ENCODE peak calls at places on chromosomes 2 and 18, in four cellular contexts. T, B, R and D are unnamed samples. For H3K4me1 and H3K36me3, the result is how much of the 10 kb centered on the place peaks cover.

GRCh38 chr2:146579154-146579930 is 1265.5 kb upstream of the ACVR2A start:
- DNase-seq in B (no peak), T (no peak), R (no peak), D (no peak)

GRCh38 chr18:79515331-79515730 is 119.6 kb downstream of the NFATC1 start:
- DNase-seq in B (peak), T (peak), R (no peak), D (no peak)

GRCh38 chr18:11908182-11909080 is at the start of gene MPPE1:
- DNase-seq in R (peak), T (peak), B (peak), D (peak)

GRCh38 chr18:58174285-58174684 is 130.3 kb downstream of the NEDD4L start:
- DNase-seq in B (no peak), T (no peak), R (no peak), D (no peak)

GRCh38 chr2:231222318-231223000 is 24.0 kb downstream of the ARMC9 start:
- DNase-seq in B (peak), R (no peak), T (no peak), D (no peak)

GRCh38 chr2:66134113-66134730 is 300.7 kb upstream of the MEIS1 start:
- DNase-seq in B (no peak), T (no peak), R (no peak), D (no peak)

GRCh38 chr18:48942554-48943261 is 8.1 kb downstream of the SMAD7 start:
- DNase-seq in T (peak), R (peak), B (no peak), D (no peak)

GRCh38 chr2:102154364-102154763 is 11.8 kb downstream of the IL1R1 start:
- DNase-seq in T (no peak), R (no peak), B (no peak), D (no peak)

GRCh38 chr2:128315829-128316776 is 2.6 kb downstream of the HS6ST1 start:
- DNase-seq in B (peak), T (peak), R (no peak), D (no peak)

GRCh38 chr2:6445156-6445555 is 420.6 kb downstream of the CMPK2 start:
- DNase-seq in R (no peak), B (no peak), T (no peak), D (no peak)

GRCh38 chr2:85017436-85018048 is 46.6 kb downstream of the KCMF1 start:
- DNase-seq in T (no peak), R (no peak), B (no peak), D (no peak)

GRCh38 chr2:149017116-149017985 is 21.1 kb upstream of the LYPD6B start:
- DNase-seq in B (peak), R (peak), T (peak), D (peak)

GRCh38 chr18:56381151-56381550 is 257.2 kb downstream of the TXNL1 start:
- DNase-seq in B (no peak), T (no peak), R (no peak), D (no peak)

GRCh38 chr2:69166812-69167468 is 154.0 kb downstream of the ANTXR1 start:
- DNase-seq in B (no peak), R (no peak), T (no peak), D (no peak)

GRCh38 chr2:203830294-203831055 is 37.1 kb upstream of the CTLA4 start:
- DNase-seq in R (no peak), T (no peak), B (no peak), D (no peak)

GRCh38 chr2:9538000-9538507 is 17.6 kb downstream of the ADAM17 start:
- DNase-seq in T (no peak), B (no peak), R (no peak), D (no peak)

GRCh38 chr2:108346827-108347226 is 30.9 kb upstream of the SULT1C4 start:
- DNase-seq in B (no peak), R (no peak), T (no peak), D (no peak)

GRCh38 chr18:12772111-12772510 is 69.3 kb downstream of the PSMG2 start:
- DNase-seq in B (no peak), R (no peak), T (no peak), D (no peak)

GRCh38 chr2:236654496-236654895 is 84.9 kb downstream of the ACKR3 start:
- DNase-seq in R (no peak), B (no peak), T (no peak), D (no peak)

GRCh38 chr18:4755848-4756247 is 300.7 kb upstream of the DLGAP1 start:
- DNase-seq in R (no peak), B (no peak), T (no peak), D (no peak)

GRCh38 chr2:135299165-135299564 is 231.9 kb downstream of the ZRANB3 start:
- DNase-seq in B (no peak), T (no peak), R (no peak), D (peak)

GRCh38 chr2:78979380-78980238 is 45.9 kb upstream of the REG3G start:
- DNase-seq in T (peak), B (no peak), R (peak), D (peak)

GRCh38 chr2:24818721-24819167 is 25.5 kb downstream of the CENPO start:
- DNase-seq in T (peak), R (no peak), B (no peak), D (peak)

GRCh38 chr2:37125404-37125803 is 31.4 kb downstream of the EIF2AK2 start:
- DNase-seq in T (no peak), R (no peak), B (no peak), D (no peak)
- H3K4me1 ChIP-seq in T (under half), R (under half), B (under half), D (under half)

GRCh38 chr2:133240505-133241230 is 327.6 kb downstream of the NCKAP5 start:
- DNase-seq in R (no peak), B (no peak), T (no peak), D (no peak)
- H3K4me3 ChIP-seq in R (no peak), B (peak), T (no peak), D (no peak)

GRCh38 chr2:241668839-241669238 is 17.8 kb downstream of the DTYMK start:
- DNase-seq in B (no peak), T (no peak), R (no peak), D (no peak)

GRCh38 chr2:241670333-241671110 is 16.1 kb downstream of the DTYMK start:
- DNase-seq in T (no peak), B (no peak), R (no peak), D (no peak)

GRCh38 chr2:241668354-241668753 is 18.3 kb downstream of the DTYMK start:
- DNase-seq in B (no peak), T (no peak), R (no peak), D (no peak)

GRCh38 chr2:241665731-241666440 is 20.7 kb downstream of the DTYMK start:
- DNase-seq in R (no peak), B (no peak), T (no peak), D (no peak)

GRCh38 chr2:241666627-241667400 is 19.8 kb downstream of the DTYMK start:
- DNase-seq in B (no peak), T (no peak), R (no peak), D (peak)
- H3K36me3 ChIP-seq in B (under half), T (under half), R (under half), D (under half)

DNA sequence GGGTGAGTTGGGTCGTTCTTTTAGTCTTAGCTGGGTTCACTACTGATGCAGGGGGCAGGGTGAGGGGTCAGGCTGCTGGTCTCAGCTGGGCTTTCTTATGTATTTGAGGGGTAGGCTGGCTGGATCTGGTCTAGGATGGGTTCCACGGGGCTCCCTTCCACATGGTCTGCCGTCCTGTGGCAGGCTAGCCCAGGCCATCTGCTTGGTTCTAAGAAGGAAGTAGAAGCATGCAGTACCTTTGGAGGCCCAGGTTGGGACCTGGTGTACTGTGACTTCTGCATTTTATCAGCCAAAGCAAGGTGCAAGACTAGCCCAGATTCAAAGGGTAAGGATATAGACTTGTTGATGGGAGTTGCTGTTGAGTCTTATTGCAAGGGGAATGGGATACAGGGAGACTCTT is 35.5 kb upstream of the MGAT5 start:
- DNase-seq in R (peak), B (no peak), T (no peak), D (no peak)
- H3K4me1 ChIP-seq in R (under half), B (under half), T (under half), D (under half)

DNA sequence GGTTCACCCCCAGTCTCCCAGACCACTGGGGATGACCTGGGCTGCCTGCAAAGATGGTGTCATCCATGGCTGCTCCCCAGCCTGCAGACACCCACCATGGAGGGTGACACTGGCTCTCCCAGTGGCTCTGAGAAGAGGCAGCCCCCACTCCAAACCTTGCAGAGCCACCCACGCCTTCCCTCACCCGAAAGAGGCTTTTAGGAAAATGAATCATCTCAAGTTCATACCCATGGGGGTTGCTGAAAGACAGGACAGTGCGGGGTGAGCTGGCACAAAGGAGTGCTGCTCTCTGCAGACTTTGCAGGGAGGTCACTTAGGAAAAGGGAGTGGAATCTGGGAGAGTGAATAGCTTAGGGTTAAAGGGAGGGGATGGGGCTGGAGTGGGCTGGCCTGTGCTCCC is 36.4 kb downstream of the MPHOSPH10 start:
- DNase-seq in R (no peak), B (no peak), T (no peak), D (no peak)
- H3K4me3 ChIP-seq in R (no peak), B (no peak), T (no peak), D (no peak)

GRCh38 chr2:216289470-216289869 is 82.8 kb downstream of the MARCHF4 start:
- DNase-seq in T (no peak), B (no peak), R (no peak), D (no peak)

GRCh38 chr2:216294305-216294704 is 78.0 kb downstream of the MARCHF4 start:
- DNase-seq in T (no peak), R (no peak), B (no peak), D (no peak)

GRCh38 chr2:216287251-216287650 is 85.0 kb downstream of the MARCHF4 start:
- DNase-seq in R (no peak), B (no peak), T (no peak), D (peak)

GRCh38 chr2:216292475-216292874 is 79.8 kb downstream of the MARCHF4 start:
- DNase-seq in B (no peak), R (no peak), T (no peak), D (no peak)

GRCh38 chr2:216292886-216293291 is 79.4 kb downstream of the MARCHF4 start:
- DNase-seq in R (no peak), B (no peak), T (no peak), D (peak)
- H3K36me3 ChIP-seq in R (under half), B (under half), T (under half), D (under half)

GRCh38 chr2:42810971-42811865 is 18.8 kb upstream of the HAAO start:
- DNase-seq in R (peak), B (peak), T (peak), D (peak)
- H3K4me1 ChIP-seq in R (under half), B (under half), T (under half), D (under half)

GRCh38 chr2:224940618-224941017 is 101.7 kb downstream of the DOCK10 start:
- DNase-seq in R (no peak), T (no peak), B (no peak), D (no peak)

GRCh38 chr2:224934542-224935188 is 107.6 kb downstream of the DOCK10 start:
- DNase-seq in R (no peak), B (no peak), T (no peak), D (no peak)

GRCh38 chr2:224941958-224942357 is 100.3 kb downstream of the DOCK10 start:
- DNase-seq in R (no peak), T (no peak), B (no peak), D (no peak)

GRCh38 chr2:224937887-224938286 is 104.4 kb downstream of the DOCK10 start:
- DNase-seq in R (no peak), T (no peak), B (no peak), D (no peak)

GRCh38 chr2:224938670-224939309 is 103.5 kb downstream of the DOCK10 start:
- DNase-seq in B (no peak), R (no peak), T (no peak), D (no peak)
- H3K4me3 ChIP-seq in B (peak), R (no peak), T (no peak), D (no peak)